ENCODE peak calls at places on chromosomes 12 and 14, in seven cellular contexts. A, L, N, D, J, O and G are unnamed samples.

GRCh38 chr12:122749569-122750332 is 2.9 kb upstream of the DENR start:
- DNase-seq in J (no peak), L (no peak), D (peak), O (no peak), N (no peak), A (no peak), G (no peak)

GRCh38 chr12:75656210-75656609 is 144.8 kb upstream of the KRR1 start:
- DNase-seq in D (no peak), J (no peak), O (no peak), A (no peak), L (no peak), N (no peak), G (no peak)

GRCh38 chr12:52714887-52715281 is 11.6 kb upstream of the KRT77 start:
- DNase-seq in L (no peak), A (no peak), N (no peak), D (no peak), J (no peak), O (no peak), G (no peak)

GRCh38 chr12:105921872-105922669 is 216.7 kb downstream of the NUAK1 start:
- DNase-seq in N (no peak), O (no peak), J (no peak), A (no peak), D (no peak), L (no peak), G (no peak)

GRCh38 chr14:28766505-28767238 is at the start of gene FOXG1:
- DNase-seq in A (no peak), J (peak), L (no peak), D (peak), O (no peak), N (no peak), G (no peak)

GRCh38 chr12:65761301-65761700 is 63.0 kb upstream of the HMGA2 start:
- DNase-seq in A (no peak), J (no peak), O (no peak), D (peak), L (no peak), N (no peak), G (no peak)

GRCh38 chr12:103495158-103495782 is 498 bp downstream of the C12orf42 start:
- DNase-seq in J (no peak), N (no peak), O (no peak), D (peak), L (no peak), A (no peak), G (no peak)

GRCh38 chr12:127623362-127623761 is 643.6 kb upstream of the TMEM132C start:
- DNase-seq in J (peak), N (no peak), L (no peak), A (no peak), D (no peak), O (no peak), G (no peak)

GRCh38 chr12:113575386-113575785 is 103.7 kb upstream of the LHX5 start:
- DNase-seq in O (no peak), N (no peak), D (no peak), A (no peak), L (no peak), J (no peak), G (no peak)

GRCh38 chr14:75459099-75459741 is 31.4 kb downstream of the JDP2 start:
- DNase-seq in O (no peak), L (no peak), A (no peak), J (peak), N (peak), D (no peak), G (no peak)

GRCh38 chr12:65911321-65911720 is 87.0 kb downstream of the HMGA2 start:
- DNase-seq in O (peak), A (no peak), L (peak), D (no peak), N (no peak), J (peak), G (no peak)

GRCh38 chr12:3543826-3544225 is 52.8 kb downstream of the PRMT8 start:
- DNase-seq in D (no peak), L (no peak), N (no peak), A (no peak), O (no peak), J (no peak), G (no peak)

GRCh38 chr14:54786816-54787215 is 115.8 kb downstream of the GCH1 start:
- DNase-seq in O (no peak), L (no peak), J (no peak), N (peak), D (no peak), A (no peak), G (no peak)

GRCh38 chr14:23054000-23054811 is 3.1 kb downstream of the CDH24 start:
- DNase-seq in L (no peak), O (no peak), J (no peak), A (no peak), D (peak), N (no peak), G (no peak)

GRCh38 chr12:69840727-69841126 is 15.7 kb downstream of the MYRFL start:
- DNase-seq in N (no peak), O (no peak), D (no peak), J (no peak), A (no peak), L (no peak), G (no peak)

GRCh38 chr14:54837508-54838149 is 65.0 kb downstream of the GCH1 start:
- DNase-seq in D (no peak), N (no peak), L (no peak), J (no peak), O (no peak), A (no peak), G (no peak)

GRCh38 chr14:80955434-80955939 is at the start of gene TSHR:
- DNase-seq in J (no peak), D (peak), A (no peak), N (no peak), O (no peak), L (no peak), G (no peak)

GRCh38 chr12:112350593-112351592 is 31.3 kb downstream of the HECTD4 start:
- DNase-seq in N (no peak), A (no peak), J (no peak), L (no peak), O (no peak), D (no peak), G (no peak)

GRCh38 chr12:122097641-122098364 is 19.2 kb downstream of the MLXIP start:
- DNase-seq in J (peak), D (no peak), L (no peak), O (no peak), N (no peak), A (no peak), G (no peak)

GRCh38 chr12:45122776-45123380 is 72.0 kb upstream of the DBX2 start:
- DNase-seq in D (peak), J (peak), A (no peak), L (peak), N (no peak), O (peak), G (no peak)

GRCh38 chr14:21680072-21680471 is 6.5 kb upstream of the OR4E1 start:
- DNase-seq in N (no peak), L (peak), O (no peak), D (no peak), A (no peak), J (no peak), G (peak)

GRCh38 chr14:68110989-68111704 is 291.6 kb downstream of the RAD51B start:
- DNase-seq in N (no peak), L (no peak), O (no peak), A (no peak), J (no peak), D (no peak), G (no peak)

GRCh38 chr14:69896080-69896479 is 16.9 kb downstream of the SMOC1 start:
- DNase-seq in L (no peak), D (no peak), N (no peak), O (no peak), J (no peak), A (no peak), G (no peak)

GRCh38 chr12:101551362-101552114 is 43.2 kb upstream of the MYBPC1 start:
- DNase-seq in L (no peak), O (no peak), A (no peak), D (no peak), J (no peak), N (no peak), G (no peak)

GRCh38 chr14:76574416-76574815 is 186.9 kb upstream of the VASH1 start:
- DNase-seq in D (no peak), N (peak), L (no peak), O (no peak), J (no peak), A (no peak), G (no peak)

GRCh38 chr12:121059031-121059898 is 20.2 kb upstream of the OASL start:
- DNase-seq in D (no peak), J (peak), A (no peak), N (no peak), L (no peak), O (no peak), G (no peak)

GRCh38 chr14:105682956-105683570 is 156.7 kb downstream of the TMEM121 start:
- DNase-seq in N (no peak), L (no peak), O (no peak), J (no peak), D (no peak), A (no peak), G (no peak)

GRCh38 chr12:47904647-47905312 is at the start of gene VDR:
- DNase-seq in J (peak), A (no peak), O (no peak), L (peak), N (peak), D (peak), G (peak)

GRCh38 chr14:88983755-88984154 is 159.3 kb downstream of the TTC8 start:
- DNase-seq in L (peak), O (peak), D (no peak), A (no peak), N (no peak), J (peak), G (peak)

GRCh38 chr12:9754097-9754964 is 6.4 kb downstream of the CD69 start:
- DNase-seq in A (no peak), J (no peak), D (no peak), L (no peak), N (no peak), O (no peak), G (no peak)

GRCh38 chr14:74922752-74923401 is at the start of gene RPS6KL1:
- DNase-seq in D (peak), J (peak), L (peak), N (peak), A (peak), O (peak), G (no peak)

GRCh38 chr14:61608245-61609142 is 86.8 kb upstream of the HIF1A start:
- DNase-seq in J (peak), L (no peak), N (no peak), A (no peak), O (no peak), D (no peak), G (no peak)

GRCh38 chr12:62910549-62911169 is 24.3 kb downstream of the PPM1H start:
- DNase-seq in O (no peak), D (no peak), J (no peak), A (no peak), N (no peak), L (no peak), G (no peak)